ENCODE peak calls at places on chromosomes 11 and 22, in five cellular contexts. V is OCI-LY7, N is A549, U is fibroblast of mammary gland, G is heart right ventricle. Q is an unnamed sample.

GRCh38 chr22:26174280-26174679 is 5.0 kb downstream of the SEZ6L start:
- DNase-seq in V (no peak), N (peak; percentile 3), U (no peak), G (no peak), Q (peak; percentile 5)

GRCh38 chr22:49783926-49784629 is 43.6 kb downstream of the BRD1 start:
- DNase-seq in V (no peak), N (no peak), U (no peak), G (no peak), Q (no peak)

GRCh38 chr11:110891411-110891810 is 179.2 kb upstream of the ARHGAP20 start:
- DNase-seq in V (no peak), N (no peak), U (peak; percentile 86), G (no peak), Q (no peak)

GRCh38 chr11:13486926-13487660 is 8.7 kb downstream of the PTH start:
- DNase-seq in V (peak; percentile 25), N (peak; percentile 80), U (peak; percentile 9), G (peak; percentile 72), Q (no peak)

GRCh38 chr11:92867913-92868619 is 101.4 kb upstream of the MTNR1B start:
- DNase-seq in V (no peak), N (no peak), U (no peak), G (no peak), Q (no peak)

GRCh38 chr11:20093775-20094174 is 66.5 kb downstream of the DBX1 start:
- DNase-seq in V (no peak), N (no peak), U (peak; percentile 71), G (no peak), Q (no peak)

GRCh38 chr11:121652982-121653381 is 200.2 kb upstream of the SORL1-AS1 start:
- DNase-seq in V (peak; percentile 9), N (no peak), U (peak; percentile 49), G (no peak), Q (no peak)

GRCh38 chr11:77163271-77163670 is 35.2 kb downstream of the MYO7A start:
- DNase-seq in V (no peak), N (no peak), U (no peak), G (no peak), Q (no peak)

GRCh38 chr11:19679952-19680823 is 32.4 kb upstream of the NAV2 start:
- DNase-seq in V (no peak), N (peak; percentile 87), U (peak; percentile 99), G (peak; percentile 74), Q (no peak)

GRCh38 chr22:31585161-31585859 is 76.7 kb downstream of the PISD start:
- DNase-seq in V (no peak), N (no peak), U (peak; percentile 78), G (no peak), Q (no peak)

GRCh38 chr11:3854977-3855807 is at the start of gene STIM1:
- DNase-seq in V (peak; percentile 96), N (peak; percentile 94), U (peak; percentile 90), G (peak; percentile 96), Q (peak; percentile 94)

GRCh38 chr11:3857628-3858027 is 2.2 kb downstream of the STIM1 start:
- DNase-seq in V (no peak), N (no peak), U (no peak), G (no peak), Q (no peak)

GRCh38 chr11:3854660-3854976 is 846 bp upstream of the STIM1 start:
- DNase-seq in V (no peak), N (no peak), U (no peak), G (no peak), Q (no peak)

GRCh38 chr11:3855808-3856491 is 486 bp downstream of the STIM1 start:
- DNase-seq in V (peak; percentile 65), N (peak; percentile 33), U (no peak), G (peak; percentile 61), Q (no peak)

DNA sequence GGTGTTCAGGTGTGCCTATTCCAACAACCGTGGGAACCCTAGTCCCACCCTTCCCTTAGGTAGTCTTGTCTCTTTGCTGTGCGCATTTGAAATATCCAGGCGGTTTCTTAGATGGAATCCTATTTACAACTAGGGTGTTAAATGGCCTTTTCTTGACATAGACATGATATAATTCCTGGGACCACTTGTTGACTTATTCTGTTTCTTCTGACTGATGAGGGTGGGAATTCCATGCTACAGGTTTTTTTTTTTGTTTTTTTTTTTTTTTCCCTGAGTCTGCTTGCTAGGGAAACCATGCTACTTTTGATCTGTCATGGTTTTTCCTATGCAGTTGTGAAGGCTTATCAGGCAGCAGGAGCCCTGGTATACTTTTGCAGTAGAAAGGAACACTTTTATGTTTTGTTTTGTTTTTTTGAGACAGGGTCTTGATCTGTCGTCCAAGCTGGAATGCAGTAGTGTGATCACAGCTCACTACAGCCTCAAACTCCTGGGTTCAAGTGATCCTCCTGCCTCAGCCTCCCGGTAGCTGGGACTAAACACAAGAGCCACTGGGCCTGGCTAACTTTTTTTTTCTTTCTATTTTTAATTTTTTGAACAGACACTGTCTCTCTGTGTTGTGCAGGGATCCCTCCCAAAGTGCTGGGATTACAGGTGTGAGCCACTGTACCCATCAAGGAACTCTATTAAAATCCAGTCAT is 1.5 kb downstream of the STIM1 start:
- DNase-seq in V (no peak), N (no peak), U (no peak), G (no peak), Q (no peak)
- H3K4me3 ChIP-seq in V (peak overlapping the region; percentile 81), N (peak overlapping the region; percentile 98), U (peak overlapping the region; percentile 66), G (no peak overlapping the region), Q (peak overlapping the region; percentile 81)

GRCh38 chr11:9982127-9982795 is 311.8 kb downstream of the SBF2 start:
- DNase-seq in V (no peak), N (peak; percentile 51), U (peak; percentile 36), G (no peak), Q (no peak)
- H3K4me3 ChIP-seq in V (no peak overlapping the region), N (peak overlapping the region; percentile 19), U (no peak overlapping the region), G (no peak overlapping the region), Q (no peak overlapping the region)

DNA sequence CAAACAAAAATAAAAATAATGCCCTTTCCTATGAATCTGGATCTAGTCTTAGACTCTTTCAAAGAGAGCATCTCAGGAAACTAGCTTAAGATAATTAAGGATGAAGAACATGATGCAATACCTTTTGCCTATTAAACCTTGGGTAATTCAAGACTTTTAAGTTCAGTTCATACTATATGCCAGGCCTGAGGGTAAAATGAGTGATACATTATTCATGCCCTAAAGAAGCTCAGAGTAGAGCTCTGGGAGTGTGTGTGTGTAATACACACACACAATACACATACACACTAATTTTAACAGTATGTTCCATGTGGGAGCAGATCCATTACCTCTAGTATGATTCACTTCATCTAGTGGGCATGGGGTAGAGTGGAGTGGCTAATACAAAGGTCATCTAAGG is 651.4 kb upstream of the CHORDC1 start:
- DNase-seq in V (no peak), N (no peak), U (no peak), G (no peak), Q (no peak)
- H3K4me3 ChIP-seq in V (no peak overlapping the region), N (no peak overlapping the region), U (no peak overlapping the region), G (no peak overlapping the region), Q (no peak overlapping the region)

DNA sequence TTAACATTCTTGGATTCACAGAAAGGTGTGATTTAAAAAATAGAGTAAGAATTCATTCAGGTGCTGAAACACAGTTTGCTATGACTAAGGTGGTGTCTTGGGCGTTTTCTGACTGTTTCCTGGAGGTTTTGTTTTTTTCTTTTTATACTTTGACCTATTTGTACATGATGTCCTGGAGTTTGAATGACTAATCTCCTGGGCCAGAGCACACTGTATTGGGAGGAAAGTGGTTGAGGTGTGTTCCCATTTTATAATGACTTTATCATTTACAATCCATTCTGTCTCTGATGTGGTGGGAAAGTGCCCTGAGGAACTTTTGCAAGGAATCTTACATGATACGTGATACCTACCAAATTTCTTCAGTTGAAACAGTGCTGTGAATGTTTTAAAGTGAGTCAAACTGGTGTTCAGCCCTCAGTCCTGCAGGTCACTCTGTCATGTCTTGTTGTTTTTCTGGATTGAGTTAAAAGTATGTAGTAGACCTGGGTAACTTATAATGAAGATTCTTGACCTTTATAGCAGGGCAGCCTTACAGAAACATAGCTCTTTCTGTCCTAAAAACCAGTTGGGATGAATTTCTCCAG is 80.8 kb downstream of the TNRC6B start:
- DNase-seq in V (no peak), N (peak; percentile 25), U (peak; percentile 81), G (no peak), Q (no peak)
- H3K4me3 ChIP-seq in V (no peak overlapping the region), N (no peak overlapping the region), U (no peak overlapping the region), G (no peak overlapping the region), Q (no peak overlapping the region)

GRCh38 chr22:19958083-19959042 is 16.7 kb upstream of the TXNRD2 start:
- DNase-seq in V (no peak), N (no peak), U (peak; percentile 74), G (no peak), Q (no peak)
- H3K4me3 ChIP-seq in V (no peak overlapping the region), N (no peak overlapping the region), U (peak overlapping the region; percentile 37), G (no peak overlapping the region), Q (no peak overlapping the region)

DNA sequence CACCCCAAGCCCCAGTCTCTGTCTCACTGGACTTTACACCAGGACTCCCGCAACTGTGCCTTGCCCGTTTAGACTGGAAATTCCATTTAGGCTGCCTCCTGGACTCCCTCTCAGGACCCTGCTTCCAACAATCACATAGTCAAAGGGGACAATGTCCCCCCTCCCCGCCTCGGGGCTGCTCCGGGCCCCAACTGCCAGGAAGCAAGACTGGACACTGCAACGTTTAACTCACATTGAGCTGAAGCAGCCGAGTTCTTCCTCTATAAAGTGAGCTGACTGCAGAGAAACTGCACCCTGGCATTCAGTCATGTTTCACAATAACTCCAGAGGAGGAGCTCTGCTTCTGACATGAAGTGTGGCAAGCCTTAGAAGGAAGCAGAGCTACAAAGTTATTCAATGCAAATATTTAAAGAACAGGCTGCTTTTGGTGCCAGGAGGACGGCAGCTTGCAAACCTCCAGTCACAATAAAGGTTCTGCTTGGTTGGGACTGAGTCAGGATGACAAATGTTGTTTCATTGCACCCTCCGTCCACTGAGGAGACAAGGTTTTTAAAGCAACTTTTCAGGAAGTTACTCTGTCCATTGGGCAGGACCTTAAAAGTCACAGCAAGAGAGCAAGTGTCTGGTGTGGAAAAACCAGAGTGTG is 19.9 kb downstream of the PACSIN2 start:
- DNase-seq in V (peak; percentile 12), N (peak; percentile 95), U (peak; percentile 95), G (no peak), Q (no peak)
- H3K4me3 ChIP-seq in V (no peak overlapping the region), N (peak overlapping the region; percentile 52), U (peak overlapping the region; percentile 27), G (no peak overlapping the region), Q (no peak overlapping the region)

GRCh38 chr11:68128682-68129327 is 7.6 kb upstream of the CHKA start:
- DNase-seq in V (no peak), N (no peak), U (peak; percentile 60), G (peak; percentile 62), Q (no peak)
- H3K4me3 ChIP-seq in V (no peak overlapping the region), N (no peak overlapping the region), U (peak overlapping the region; percentile 43), G (peak overlapping the region; percentile 19), Q (no peak overlapping the region)

GRCh38 chr22:42432020-42432596 is at the start of gene NFAM1:
- DNase-seq in V (no peak), N (no peak), U (no peak), G (peak; percentile 54), Q (no peak)
- H3K4me3 ChIP-seq in V (no peak within 1 kb of the TSS), N (no peak within 1 kb of the TSS), U (no peak within 1 kb of the TSS), G (no peak within 1 kb of the TSS), Q (no peak within 1 kb of the TSS)